ENCODE peak calls at places on chromosomes 4 and X, in five cellular contexts. F is endothelial cell of umbilical vein, H is A549, I is HepG2, G is GM12878. W is an unnamed sample.

GRCh38 chr4:69583543-69583942 is 55.9 kb downstream of the UGT2A2 start:
- DNase-seq in F (no peak), H (no peak), I (no peak), G (no peak), W (no peak)

GRCh38 chrX:47614618-47615017 is 5.0 kb downstream of the SYN1 start:
- DNase-seq in I (no peak), H (no peak), F (no peak), G (no peak), W (no peak)

GRCh38 chr4:16864199-16864598 is 34.2 kb downstream of the LDB2 start:
- DNase-seq in H (no peak), F (peak; percentile 47), I (no peak), G (no peak), W (no peak)

GRCh38 chr4:16667464-16667863 is 231.0 kb downstream of the LDB2 start:
- DNase-seq in G (no peak), H (no peak), F (no peak), I (no peak), W (no peak)

GRCh38 chr4:7737752-7738457 is 201.8 kb downstream of the AFAP1 start:
- DNase-seq in I (no peak), G (no peak), F (no peak), H (no peak), W (no peak)

GRCh38 chr4:124030038-124030638 is 633.5 kb downstream of the SPRY1 start:
- DNase-seq in G (no peak), H (no peak), F (no peak), I (no peak), W (no peak)

GRCh38 chr4:84319124-84319523 is 180.0 kb downstream of the NKX6-1 start:
- DNase-seq in I (no peak), G (no peak), H (no peak), F (no peak), W (peak; percentile 33)

GRCh38 chr4:7978907-7979651 is 39.4 kb upstream of the AFAP1 start:
- DNase-seq in H (no peak), F (no peak), I (no peak), G (no peak), W (no peak)

GRCh38 chr4:174764105-174764729 is 64.8 kb downstream of the GLRA3 start:
- DNase-seq in G (no peak), I (peak; percentile 29), H (peak; percentile 19), F (peak; percentile 6), W (peak; percentile 46)

GRCh38 chr4:53205970-53206369 is 159.9 kb downstream of the SCFD2 start:
- DNase-seq in H (no peak), G (no peak), I (no peak), F (no peak), W (no peak)

GRCh38 chr4:66929748-66930147 is 615.6 kb downstream of the CENPC start:
- DNase-seq in F (no peak), G (no peak), I (no peak), H (no peak), W (no peak)

GRCh38 chr4:52234539-52235174 is 183.6 kb downstream of the SPATA18 start:
- DNase-seq in H (peak; percentile 8), F (peak; percentile 25), G (no peak), I (peak; percentile 50), W (peak; percentile 10)

GRCh38 chrX:151183912-151184565 is 7.7 kb downstream of the GPR50 start:
- DNase-seq in F (no peak), H (no peak), I (no peak), G (no peak), W (no peak)

GRCh38 chr4:133759428-133759827 is 442.2 kb downstream of the PABPC4L start:
- DNase-seq in H (no peak), F (no peak), I (no peak), G (no peak), W (no peak)

GRCh38 chrX:77785400-77785745 is 643 bp downstream of the ATRX start:
- DNase-seq in F (no peak), G (no peak), H (peak; percentile 28), I (no peak), W (peak; percentile 38)

GRCh38 chrX:34559325-34559724 is 97.8 kb downstream of the TMEM47 start:
- DNase-seq in G (no peak), I (no peak), F (peak; percentile 40), H (no peak), W (peak; percentile 1)

GRCh38 chr4:20625460-20625859 is 74.8 kb upstream of the PACRGL start:
- DNase-seq in G (no peak), F (no peak), H (no peak), I (no peak), W (peak; percentile 73)

GRCh38 chrX:131841496-131842410 is 181.3 kb upstream of the STK26 start:
- DNase-seq in G (no peak), H (peak; percentile 50), I (peak; percentile 50), F (peak; percentile 19), W (peak; percentile 71)

GRCh38 chrX:20988118-20988517 is 386.1 kb upstream of the CNKSR2 start:
- DNase-seq in G (no peak), F (no peak), I (no peak), H (no peak), W (peak; percentile 60)

GRCh38 chr4:143626134-143626859 is 74.2 kb downstream of the FREM3 start:
- DNase-seq in I (no peak), F (peak; percentile 79), H (no peak), G (no peak), W (no peak)

GRCh38 chr4:158769175-158769831 is 477 bp downstream of the FNIP2 start:
- DNase-seq in H (peak; percentile 19), I (no peak), F (peak; percentile 40), G (no peak), W (peak; percentile 45)

GRCh38 chrX:50988649-50989048 is 78.1 kb downstream of the BMP15 start:
- DNase-seq in F (peak; percentile 21), H (peak; percentile 3), G (no peak), I (no peak), W (peak; percentile 27)

GRCh38 chrX:49166914-49167739 is 4.6 kb downstream of the MAGIX start:
- DNase-seq in F (peak; percentile 58), G (peak; percentile 51), H (no peak), I (no peak), W (peak; percentile 94)

GRCh38 chr4:74374561-74375327 is 9.8 kb downstream of the EREG start:
- DNase-seq in I (no peak), F (peak; percentile 14), H (peak; percentile 72), G (no peak), W (peak; percentile 85)

GRCh38 chrX:25344191-25344936 is 328.6 kb upstream of the ARX start:
- DNase-seq in I (no peak), G (no peak), F (no peak), H (no peak), W (no peak)

GRCh38 chr4:10099521-10100325 is 16.9 kb downstream of the WDR1 start:
- DNase-seq in I (no peak), G (no peak), F (no peak), H (no peak), W (no peak)

GRCh38 chr4:138870739-138871633 is 144.6 kb upstream of the NOCT start:
- DNase-seq in G (peak; percentile 7), I (peak; percentile 55), F (peak; percentile 77), H (peak; percentile 33), W (peak; percentile 68)

GRCh38 chrX:33188881-33189280 is 22.5 kb downstream of the DMD start:
- DNase-seq in G (no peak), I (no peak), H (no peak), F (no peak), W (no peak)

GRCh38 chrX:24965400-24965799 is 50.4 kb downstream of the ARX start:
- DNase-seq in I (no peak), G (no peak), F (no peak), H (no peak), W (no peak)

GRCh38 chr4:100479971-100480370 is 37.9 kb downstream of the EMCN start:
- DNase-seq in I (no peak), F (no peak), G (no peak), H (no peak), W (no peak)

GRCh38 chr4:38691251-38692008 is 27.4 kb downstream of the KLF3 start:
- DNase-seq in I (no peak), F (no peak), H (no peak), G (no peak), W (no peak)

GRCh38 chr4:76546282-76547166 is 111.5 kb downstream of the SHROOM3 start:
- DNase-seq in I (no peak), H (no peak), F (peak; percentile 90), G (no peak), W (no peak)

GRCh38 chrX:31126205-31126604 is 54.4 kb upstream of the FTHL17 start:
- DNase-seq in I (no peak), F (no peak), G (no peak), H (no peak), W (no peak)

GRCh38 chr4:2105559-2105958 is 46.4 kb downstream of the NAT8L start:
- DNase-seq in F (no peak), I (no peak), H (no peak), G (no peak), W (no peak)

GRCh38 chr4:5751918-5752802 is 41.2 kb downstream of the EVC start:
- DNase-seq in H (no peak), I (no peak), F (peak; percentile 59), G (no peak), W (no peak)

GRCh38 chrX:4638036-4638435 is 924.6 kb upstream of the PRKX start:
- DNase-seq in G (no peak), F (no peak), H (no peak), I (no peak), W (no peak)
- TF ChIP-seq CTCF in G (no peak), F (no peak), H (no peak), I (no peak), W (no peak)

GRCh38 chr4:149738156-149738555 is 77.5 kb downstream of the IQCM start:
- DNase-seq in H (no peak), F (no peak), I (no peak), G (no peak), W (no peak)
- TF ChIP-seq MYC in H (no peak), F (no peak), I (no peak), G (no peak), W (no peak)

GRCh38 chr4:165058676-165059075 is 5.0 kb downstream of the TRIM75 start:
- DNase-seq in H (no peak), I (no peak), F (no peak), G (no peak), W (no peak)

GRCh38 chr4:165052627-165053026 is 1.0 kb upstream of the TRIM75 start:
- DNase-seq in F (no peak), G (no peak), H (no peak), I (no peak), W (no peak)

GRCh38 chr4:165048170-165048569 is 5.5 kb upstream of the TRIM75 start:
- DNase-seq in H (no peak), F (no peak), G (no peak), I (no peak), W (no peak)

GRCh38 chr4:165055601-165056000 is 1.9 kb downstream of the TRIM75 start:
- DNase-seq in F (no peak), H (no peak), I (no peak), G (no peak), W (no peak)

DNA sequence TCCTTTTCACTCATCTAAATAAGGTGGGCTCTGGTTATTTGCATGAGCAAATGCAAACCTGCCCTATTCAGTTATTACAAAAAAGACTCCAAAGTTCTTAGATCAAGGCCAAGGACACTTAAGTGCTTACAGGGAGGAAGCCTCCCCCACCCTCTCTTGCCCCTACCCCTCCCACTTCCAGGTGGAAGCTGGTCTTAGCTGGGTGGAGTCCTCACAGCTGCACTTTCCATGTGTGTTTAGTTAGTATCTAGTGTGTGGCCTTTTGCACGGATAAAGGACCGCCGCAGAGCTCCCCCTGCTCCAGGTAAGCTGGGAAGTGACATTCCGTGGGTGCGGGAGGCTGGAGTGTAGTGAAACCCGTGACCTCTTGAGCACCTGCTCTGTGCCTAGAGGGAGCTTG is at the start of gene TRIM75:
- DNase-seq in G (no peak), I (no peak), F (no peak), H (no peak), W (no peak)
- H3K4me3 ChIP-seq in G (no peak within 1 kb of the TSS), I (no peak within 1 kb of the TSS), F (no peak within 1 kb of the TSS), H (no peak within 1 kb of the TSS), W (no peak within 1 kb of the TSS)

GRCh38 chrX:53294024-53294648 is 12.8 kb upstream of the IQSEC2 start:
- DNase-seq in G (no peak), H (no peak), F (peak; percentile 3), I (no peak), W (peak; percentile 40)
- TF ChIP-seq CTCF in G (no peak), H (peak; percentile 50), F (no peak), I (no peak), W (peak; percentile 22)